ENCODE peak calls at places on chromosomes 4 and X, in eight cellular contexts. One of them, this sample, is unnamed.

GRCh38 chrX:133435544-133436124 is 20.3 kb upstream of the GPC4 start:
- DNase-seq in transverse colon: no peak
- DNase-seq in H1: no peak
- DNase-seq in sigmoid colon: no peak
- DNase-seq in HepG2: peak
- DNase-seq in A549: no peak
- DNase-seq in ovary: no peak
- DNase-seq in upper lobe of left lung: peak
- DNase-seq in this sample: no peak

GRCh38 chr4:125703443-125703842 is 388.7 kb downstream of the FAT4 start:
- DNase-seq in transverse colon: no peak
- DNase-seq in H1: no peak
- DNase-seq in sigmoid colon: no peak
- DNase-seq in HepG2: no peak
- DNase-seq in A549: no peak
- DNase-seq in ovary: no peak
- DNase-seq in upper lobe of left lung: no peak
- DNase-seq in this sample: no peak

GRCh38 chr4:62302710-62303109 is 1102.6 kb downstream of the ADGRL3 start:
- DNase-seq in transverse colon: no peak
- DNase-seq in H1: no peak
- DNase-seq in sigmoid colon: no peak
- DNase-seq in HepG2: no peak
- DNase-seq in A549: no peak
- DNase-seq in ovary: no peak
- DNase-seq in upper lobe of left lung: no peak
- DNase-seq in this sample: no peak

GRCh38 chrX:131778269-131779218 is 234.7 kb downstream of the OR13H1 start:
- DNase-seq in transverse colon: peak
- DNase-seq in H1: no peak
- DNase-seq in sigmoid colon: peak
- DNase-seq in HepG2: no peak
- DNase-seq in A549: peak
- DNase-seq in ovary: peak
- DNase-seq in upper lobe of left lung: peak
- DNase-seq in this sample: no peak

GRCh38 chr4:17704020-17704657 is 77.3 kb downstream of the FAM184B start:
- DNase-seq in transverse colon: no peak
- DNase-seq in H1: no peak
- DNase-seq in sigmoid colon: no peak
- DNase-seq in HepG2: no peak
- DNase-seq in A549: no peak
- DNase-seq in ovary: no peak
- DNase-seq in upper lobe of left lung: no peak
- DNase-seq in this sample: no peak

GRCh38 chrX:108557594-108557993 is 118.0 kb downstream of the COL4A5 start:
- DNase-seq in transverse colon: no peak
- DNase-seq in H1: no peak
- DNase-seq in sigmoid colon: no peak
- DNase-seq in HepG2: no peak
- DNase-seq in A549: no peak
- DNase-seq in ovary: no peak
- DNase-seq in upper lobe of left lung: no peak
- DNase-seq in this sample: no peak

GRCh38 chr4:186596850-186597390 is 41.6 kb upstream of the MTNR1A start:
- DNase-seq in transverse colon: no peak
- DNase-seq in H1: no peak
- DNase-seq in sigmoid colon: no peak
- DNase-seq in HepG2: no peak
- DNase-seq in A549: no peak
- DNase-seq in ovary: no peak
- DNase-seq in upper lobe of left lung: no peak
- DNase-seq in this sample: no peak

GRCh38 chrX:136030357-136031225 is 45.4 kb downstream of the SLC9A6 start:
- DNase-seq in transverse colon: peak
- DNase-seq in H1: no peak
- DNase-seq in sigmoid colon: peak
- DNase-seq in HepG2: no peak
- DNase-seq in A549: no peak
- DNase-seq in ovary: no peak
- DNase-seq in upper lobe of left lung: no peak
- DNase-seq in this sample: peak

GRCh38 chr4:92657695-92658094 is 353.9 kb downstream of the GRID2 start:
- DNase-seq in transverse colon: no peak
- DNase-seq in H1: no peak
- DNase-seq in sigmoid colon: no peak
- DNase-seq in HepG2: no peak
- DNase-seq in A549: no peak
- DNase-seq in ovary: no peak
- DNase-seq in upper lobe of left lung: no peak
- DNase-seq in this sample: no peak

GRCh38 chr4:133147922-133148689 is 988 bp upstream of the PCDH10 start:
- DNase-seq in transverse colon: no peak
- DNase-seq in H1: peak
- DNase-seq in sigmoid colon: peak
- DNase-seq in HepG2: no peak
- DNase-seq in A549: no peak
- DNase-seq in ovary: no peak
- DNase-seq in upper lobe of left lung: no peak
- DNase-seq in this sample: no peak

GRCh38 chr4:133149932-133150642 is 993 bp downstream of the PCDH10 start:
- DNase-seq in transverse colon: no peak
- DNase-seq in H1: no peak
- DNase-seq in sigmoid colon: peak
- DNase-seq in HepG2: no peak
- DNase-seq in A549: no peak
- DNase-seq in ovary: no peak
- DNase-seq in upper lobe of left lung: no peak
- DNase-seq in this sample: no peak

GRCh38 chr4:133147365-133147821 is 1.7 kb upstream of the PCDH10 start:
- DNase-seq in transverse colon: no peak
- DNase-seq in H1: peak
- DNase-seq in sigmoid colon: no peak
- DNase-seq in HepG2: no peak
- DNase-seq in A549: no peak
- DNase-seq in ovary: no peak
- DNase-seq in upper lobe of left lung: no peak
- DNase-seq in this sample: no peak

GRCh38 chr4:133149364-133149695 is 236 bp downstream of the PCDH10 start:
- DNase-seq in transverse colon: no peak
- DNase-seq in H1: no peak
- DNase-seq in sigmoid colon: no peak
- DNase-seq in HepG2: no peak
- DNase-seq in A549: no peak
- DNase-seq in ovary: no peak
- DNase-seq in upper lobe of left lung: no peak
- DNase-seq in this sample: no peak

GRCh38 chr4:133148690-133149363 is at the start of gene PCDH10:
- DNase-seq in transverse colon: peak
- DNase-seq in H1: peak
- DNase-seq in sigmoid colon: peak
- DNase-seq in HepG2: peak
- DNase-seq in A549: peak
- DNase-seq in ovary: peak
- DNase-seq in upper lobe of left lung: peak
- DNase-seq in this sample: peak
- TF ChIP-seq POLR2A in transverse colon: no peak
- TF ChIP-seq POLR2A in H1: no peak
- TF ChIP-seq POLR2A in sigmoid colon: no peak
- TF ChIP-seq POLR2A in HepG2: no peak
- TF ChIP-seq POLR2A in A549: peak
- TF ChIP-seq POLR2A in ovary: peak
- TF ChIP-seq POLR2A in upper lobe of left lung: no peak
- TF ChIP-seq POLR2A in this sample: peak

DNA sequence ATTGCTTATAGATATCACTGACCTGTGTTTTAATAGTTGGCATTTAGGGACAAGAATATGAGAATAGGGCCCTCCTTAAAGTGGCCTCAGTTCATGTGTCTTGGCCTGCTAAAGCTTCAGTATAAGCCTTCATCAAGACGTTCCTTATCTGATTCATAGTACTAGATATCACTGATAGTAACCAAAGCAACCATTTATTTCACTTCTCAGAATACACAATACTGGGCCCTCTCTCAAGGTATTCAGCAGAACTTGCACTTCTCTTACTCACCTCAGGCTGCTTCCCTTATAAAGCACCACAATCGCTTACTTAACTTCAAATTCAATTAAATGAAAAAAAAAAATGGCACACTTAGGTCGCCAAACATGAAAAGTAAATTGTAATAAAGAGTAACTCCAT is 259.4 kb upstream of the PCDH7 start:
- DNase-seq in transverse colon: no peak
- DNase-seq in H1: no peak
- DNase-seq in sigmoid colon: no peak
- DNase-seq in HepG2: no peak
- DNase-seq in A549: no peak
- DNase-seq in ovary: no peak
- DNase-seq in upper lobe of left lung: no peak
- DNase-seq in this sample: no peak
- TF ChIP-seq CTCF in transverse colon: no peak
- TF ChIP-seq CTCF in H1: no peak
- TF ChIP-seq CTCF in sigmoid colon: no peak
- TF ChIP-seq CTCF in HepG2: no peak
- TF ChIP-seq CTCF in A549: no peak
- TF ChIP-seq CTCF in ovary: no peak
- TF ChIP-seq CTCF in upper lobe of left lung: no peak
- TF ChIP-seq CTCF in this sample: no peak

GRCh38 chr4:102625232-102625930 is 124.2 kb downstream of the NFKB1 start:
- DNase-seq in transverse colon: peak
- DNase-seq in H1: no peak
- DNase-seq in sigmoid colon: no peak
- DNase-seq in HepG2: peak
- DNase-seq in A549: no peak
- DNase-seq in ovary: peak
- DNase-seq in upper lobe of left lung: peak
- DNase-seq in this sample: no peak

GRCh38 chr4:102620697-102621497 is 119.7 kb downstream of the NFKB1 start:
- DNase-seq in transverse colon: peak
- DNase-seq in H1: no peak
- DNase-seq in sigmoid colon: no peak
- DNase-seq in HepG2: peak
- DNase-seq in A549: peak
- DNase-seq in ovary: no peak
- DNase-seq in upper lobe of left lung: peak
- DNase-seq in this sample: no peak

GRCh38 chr4:102627831-102628523 is 126.8 kb downstream of the NFKB1 start:
- DNase-seq in transverse colon: no peak
- DNase-seq in H1: no peak
- DNase-seq in sigmoid colon: no peak
- DNase-seq in HepG2: no peak
- DNase-seq in A549: peak
- DNase-seq in ovary: no peak
- DNase-seq in upper lobe of left lung: no peak
- DNase-seq in this sample: no peak

DNA sequence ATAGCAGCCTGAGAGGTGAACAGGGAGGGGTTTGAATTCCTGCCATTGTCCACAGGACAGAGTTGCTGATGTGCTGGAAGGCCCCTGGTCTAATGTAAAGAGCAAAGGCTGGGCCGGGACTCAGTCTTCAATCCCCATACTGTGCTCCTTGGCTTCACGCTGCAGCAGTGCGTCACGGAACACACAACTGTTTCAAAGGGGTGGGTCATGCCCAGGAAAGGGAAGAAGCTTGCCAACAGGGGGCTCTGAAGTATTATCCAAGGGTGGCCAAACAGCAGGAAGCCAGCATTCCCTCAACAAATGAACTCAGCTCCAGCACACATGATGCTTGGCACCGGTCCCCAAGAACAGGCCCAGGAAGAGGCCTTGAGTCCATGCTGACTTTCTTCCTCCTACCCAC is 122.5 kb downstream of the NFKB1 start:
- DNase-seq in transverse colon: no peak
- DNase-seq in H1: peak
- DNase-seq in sigmoid colon: no peak
- DNase-seq in HepG2: peak
- DNase-seq in A549: peak
- DNase-seq in ovary: no peak
- DNase-seq in upper lobe of left lung: no peak
- DNase-seq in this sample: no peak
- TF ChIP-seq EP300 in transverse colon: no peak
- TF ChIP-seq EP300 in H1: no peak
- TF ChIP-seq EP300 in sigmoid colon: no peak
- TF ChIP-seq EP300 in HepG2: no peak
- TF ChIP-seq EP300 in A549: no peak
- TF ChIP-seq EP300 in ovary: no peak
- TF ChIP-seq EP300 in upper lobe of left lung: no peak
- TF ChIP-seq EP300 in this sample: no peak

GRCh38 chr4:108651068-108651794 is 832 bp downstream of the OSTC start:
- DNase-seq in transverse colon: no peak
- DNase-seq in H1: no peak
- DNase-seq in sigmoid colon: no peak
- DNase-seq in HepG2: peak
- DNase-seq in A549: peak
- DNase-seq in ovary: no peak
- DNase-seq in upper lobe of left lung: no peak
- DNase-seq in this sample: no peak

GRCh38 chr4:108646706-108647105 is 3.7 kb upstream of the OSTC start:
- DNase-seq in transverse colon: no peak
- DNase-seq in H1: no peak
- DNase-seq in sigmoid colon: no peak
- DNase-seq in HepG2: no peak
- DNase-seq in A549: no peak
- DNase-seq in ovary: no peak
- DNase-seq in upper lobe of left lung: no peak
- DNase-seq in this sample: no peak

GRCh38 chr4:108649863-108650211 is 562 bp upstream of the OSTC start:
- DNase-seq in transverse colon: no peak
- DNase-seq in H1: no peak
- DNase-seq in sigmoid colon: no peak
- DNase-seq in HepG2: no peak
- DNase-seq in A549: no peak
- DNase-seq in ovary: no peak
- DNase-seq in upper lobe of left lung: no peak
- DNase-seq in this sample: no peak

DNA sequence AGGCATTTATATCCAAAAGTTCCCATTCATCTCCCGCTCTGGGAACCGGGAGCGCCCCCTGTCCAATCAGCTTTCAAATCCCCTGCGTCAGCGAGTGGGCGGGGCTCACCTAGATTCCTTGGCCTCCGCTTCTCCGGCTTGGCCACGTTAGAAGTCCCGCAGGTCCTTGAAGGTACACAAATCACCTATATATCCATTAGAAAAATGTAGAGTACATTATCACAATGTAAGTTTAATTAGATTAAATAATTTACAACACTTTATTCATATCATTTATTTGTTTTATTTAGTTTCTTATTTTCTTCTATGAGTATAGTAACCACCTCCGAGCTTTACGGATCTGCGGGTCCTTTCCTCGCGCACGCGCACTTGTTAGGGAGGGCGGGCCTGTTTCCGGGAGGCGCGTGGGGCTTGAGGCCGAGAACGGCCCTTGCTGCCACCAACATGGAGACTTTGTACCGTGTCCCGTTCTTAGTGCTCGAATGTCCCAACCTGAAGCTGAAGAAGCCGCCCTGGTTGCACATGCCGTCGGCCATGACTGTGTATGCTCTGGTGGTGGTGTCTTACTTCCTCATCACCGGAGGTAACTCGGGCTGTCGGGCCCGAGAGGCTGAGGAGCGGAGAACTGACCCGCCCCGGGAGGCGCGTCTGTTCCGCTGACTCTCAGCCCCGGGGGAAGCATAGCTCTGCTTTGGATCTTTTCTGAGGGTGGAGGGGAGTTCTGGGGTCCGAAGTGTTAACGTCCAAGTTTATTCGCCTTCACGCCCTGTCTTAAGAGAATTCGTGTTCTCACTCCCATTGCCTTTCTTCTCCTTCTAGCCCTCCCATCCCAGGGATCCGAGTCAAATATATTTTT is at the start of gene OSTC:
- DNase-seq in transverse colon: peak
- DNase-seq in H1: peak
- DNase-seq in sigmoid colon: peak
- DNase-seq in HepG2: peak
- DNase-seq in A549: peak
- DNase-seq in ovary: peak
- DNase-seq in upper lobe of left lung: peak
- DNase-seq in this sample: peak
- TF ChIP-seq POLR2A in transverse colon: peak
- TF ChIP-seq POLR2A in H1: peak
- TF ChIP-seq POLR2A in sigmoid colon: peak
- TF ChIP-seq POLR2A in HepG2: peak
- TF ChIP-seq POLR2A in A549: peak
- TF ChIP-seq POLR2A in ovary: peak
- TF ChIP-seq POLR2A in upper lobe of left lung: no peak
- TF ChIP-seq POLR2A in this sample: peak